ENCODE peak calls at places on chromosomes 6 and 20, in eight cellular contexts. One of them, this sample, is unnamed.

GRCh38 chr6:7959453-7959852 is 48.9 kb upstream of the TXNDC5 start:
- DNase-seq in stimulated activated CD8-positive, alpha-beta memory T cell treated with anti-CD3 and anti-CD28 coated beads, Interleukin-15, amount 100 ng/mL, for 1 hour: no peak
- DNase-seq in left ventricle myocardium inferior: no peak
- DNase-seq in EL: no peak
- DNase-seq in heart left ventricle: no peak
- DNase-seq in HFF-Myc: no peak
- DNase-seq in NCI-H1417 treated with DMSO at 0.1 percent for 48 hours: no peak
- DNase-seq in GM23248: no peak
- DNase-seq in this sample: no peak

GRCh38 chr6:34359438-34360158 is 32.9 kb downstream of the NUDT3 start:
- DNase-seq in stimulated activated CD8-positive, alpha-beta memory T cell treated with anti-CD3 and anti-CD28 coated beads, Interleukin-15, amount 100 ng/mL, for 1 hour: no peak
- DNase-seq in left ventricle myocardium inferior: no peak
- DNase-seq in EL: peak
- DNase-seq in heart left ventricle: no peak
- DNase-seq in HFF-Myc: no peak
- DNase-seq in NCI-H1417 treated with DMSO at 0.1 percent for 48 hours: no peak
- DNase-seq in GM23248: peak
- DNase-seq in this sample: no peak

GRCh38 chr6:150299873-150300485 is 68.8 kb upstream of the IYD start:
- DNase-seq in stimulated activated CD8-positive, alpha-beta memory T cell treated with anti-CD3 and anti-CD28 coated beads, Interleukin-15, amount 100 ng/mL, for 1 hour: no peak
- DNase-seq in left ventricle myocardium inferior: peak
- DNase-seq in EL: no peak
- DNase-seq in heart left ventricle: peak
- DNase-seq in HFF-Myc: no peak
- DNase-seq in NCI-H1417 treated with DMSO at 0.1 percent for 48 hours: no peak
- DNase-seq in GM23248: no peak
- DNase-seq in this sample: peak

GRCh38 chr6:84428300-84428907 is 201.0 kb upstream of the CEP162 start:
- DNase-seq in stimulated activated CD8-positive, alpha-beta memory T cell treated with anti-CD3 and anti-CD28 coated beads, Interleukin-15, amount 100 ng/mL, for 1 hour: no peak
- DNase-seq in left ventricle myocardium inferior: peak
- DNase-seq in EL: peak
- DNase-seq in heart left ventricle: peak
- DNase-seq in HFF-Myc: peak
- DNase-seq in NCI-H1417 treated with DMSO at 0.1 percent for 48 hours: no peak
- DNase-seq in GM23248: peak
- DNase-seq in this sample: peak

GRCh38 chr20:33811763-33812672 is 870 bp downstream of the CHMP4B start:
- DNase-seq in stimulated activated CD8-positive, alpha-beta memory T cell treated with anti-CD3 and anti-CD28 coated beads, Interleukin-15, amount 100 ng/mL, for 1 hour: no peak
- DNase-seq in left ventricle myocardium inferior: peak
- DNase-seq in EL: peak
- DNase-seq in heart left ventricle: peak
- DNase-seq in HFF-Myc: no peak
- DNase-seq in NCI-H1417 treated with DMSO at 0.1 percent for 48 hours: no peak
- DNase-seq in GM23248: peak
- DNase-seq in this sample: peak

GRCh38 chr6:42751055-42751454 is 5.2 kb upstream of the TBCC start:
- DNase-seq in stimulated activated CD8-positive, alpha-beta memory T cell treated with anti-CD3 and anti-CD28 coated beads, Interleukin-15, amount 100 ng/mL, for 1 hour: no peak
- DNase-seq in left ventricle myocardium inferior: no peak
- DNase-seq in EL: no peak
- DNase-seq in heart left ventricle: no peak
- DNase-seq in HFF-Myc: no peak
- DNase-seq in NCI-H1417 treated with DMSO at 0.1 percent for 48 hours: no peak
- DNase-seq in GM23248: no peak
- DNase-seq in this sample: no peak

GRCh38 chr6:43665376-43665775 is 20.5 kb downstream of the RSPH9 start:
- DNase-seq in stimulated activated CD8-positive, alpha-beta memory T cell treated with anti-CD3 and anti-CD28 coated beads, Interleukin-15, amount 100 ng/mL, for 1 hour: no peak
- DNase-seq in left ventricle myocardium inferior: no peak
- DNase-seq in EL: peak
- DNase-seq in heart left ventricle: no peak
- DNase-seq in HFF-Myc: no peak
- DNase-seq in NCI-H1417 treated with DMSO at 0.1 percent for 48 hours: no peak
- DNase-seq in GM23248: peak
- DNase-seq in this sample: no peak

GRCh38 chr6:127907960-127908640 is 7.2 kb upstream of the THEMIS start:
- DNase-seq in stimulated activated CD8-positive, alpha-beta memory T cell treated with anti-CD3 and anti-CD28 coated beads, Interleukin-15, amount 100 ng/mL, for 1 hour: no peak
- DNase-seq in left ventricle myocardium inferior: no peak
- DNase-seq in EL: no peak
- DNase-seq in heart left ventricle: no peak
- DNase-seq in HFF-Myc: no peak
- DNase-seq in NCI-H1417 treated with DMSO at 0.1 percent for 48 hours: no peak
- DNase-seq in GM23248: no peak
- DNase-seq in this sample: no peak

GRCh38 chr6:138400326-138400725 is 3.7 kb upstream of the HEBP2 start:
- DNase-seq in stimulated activated CD8-positive, alpha-beta memory T cell treated with anti-CD3 and anti-CD28 coated beads, Interleukin-15, amount 100 ng/mL, for 1 hour: no peak
- DNase-seq in left ventricle myocardium inferior: no peak
- DNase-seq in EL: no peak
- DNase-seq in heart left ventricle: no peak
- DNase-seq in HFF-Myc: no peak
- DNase-seq in NCI-H1417 treated with DMSO at 0.1 percent for 48 hours: no peak
- DNase-seq in GM23248: no peak
- DNase-seq in this sample: no peak

GRCh38 chr6:151276112-151276745 is 36.5 kb downstream of the AKAP12 start:
- DNase-seq in stimulated activated CD8-positive, alpha-beta memory T cell treated with anti-CD3 and anti-CD28 coated beads, Interleukin-15, amount 100 ng/mL, for 1 hour: no peak
- DNase-seq in left ventricle myocardium inferior: peak
- DNase-seq in EL: peak
- DNase-seq in heart left ventricle: no peak
- DNase-seq in HFF-Myc: no peak
- DNase-seq in NCI-H1417 treated with DMSO at 0.1 percent for 48 hours: no peak
- DNase-seq in GM23248: peak
- DNase-seq in this sample: no peak

GRCh38 chr6:161557333-161558107 is 283.7 kb upstream of the AGPAT4 start:
- DNase-seq in stimulated activated CD8-positive, alpha-beta memory T cell treated with anti-CD3 and anti-CD28 coated beads, Interleukin-15, amount 100 ng/mL, for 1 hour: no peak
- DNase-seq in left ventricle myocardium inferior: no peak
- DNase-seq in EL: no peak
- DNase-seq in heart left ventricle: no peak
- DNase-seq in HFF-Myc: no peak
- DNase-seq in NCI-H1417 treated with DMSO at 0.1 percent for 48 hours: no peak
- DNase-seq in GM23248: no peak
- DNase-seq in this sample: no peak

GRCh38 chr6:144400321-144400720 is 115.2 kb downstream of the UTRN start:
- DNase-seq in stimulated activated CD8-positive, alpha-beta memory T cell treated with anti-CD3 and anti-CD28 coated beads, Interleukin-15, amount 100 ng/mL, for 1 hour: no peak
- DNase-seq in left ventricle myocardium inferior: no peak
- DNase-seq in EL: no peak
- DNase-seq in heart left ventricle: no peak
- DNase-seq in HFF-Myc: no peak
- DNase-seq in NCI-H1417 treated with DMSO at 0.1 percent for 48 hours: no peak
- DNase-seq in GM23248: no peak
- DNase-seq in this sample: no peak

GRCh38 chr6:96015791-96016776 is at the start of gene FUT9:
- DNase-seq in stimulated activated CD8-positive, alpha-beta memory T cell treated with anti-CD3 and anti-CD28 coated beads, Interleukin-15, amount 100 ng/mL, for 1 hour: no peak
- DNase-seq in left ventricle myocardium inferior: no peak
- DNase-seq in EL: no peak
- DNase-seq in heart left ventricle: no peak
- DNase-seq in HFF-Myc: no peak
- DNase-seq in NCI-H1417 treated with DMSO at 0.1 percent for 48 hours: peak
- DNase-seq in GM23248: no peak
- DNase-seq in this sample: peak

This sample was measured in body of pancreas.